ENCODE peak calls at places on chromosome 2, in four cellular contexts. U is cardiac muscle cell, A is adipocyte, V is H7. S is an unnamed sample.

GRCh38 chr2:233817995-233818638 is 36.2 kb downstream of the HJURP start:
- DNase-seq in U (no peak), A (no peak), V (peak), S (no peak)

GRCh38 chr2:43000242-43001054 is 208.1 kb upstream of the HAAO start:
- DNase-seq in U (no peak), A (no peak), V (no peak), S (no peak)

GRCh38 chr2:226906439-226906796 is 70.6 kb downstream of the RHBDD1 start:
- DNase-seq in U (no peak), A (no peak), V (no peak), S (no peak)

GRCh38 chr2:113876503-113877387 is 13.1 kb upstream of the ACTR3 start:
- DNase-seq in U (peak), A (no peak), V (peak), S (no peak)

GRCh38 chr2:170716851-170717598 is 1.9 kb downstream of the SP5 start:
- DNase-seq in U (peak), A (peak), V (peak), S (peak)

GRCh38 chr2:128377071-128377910 is 58.6 kb upstream of the HS6ST1 start:
- DNase-seq in U (no peak), A (no peak), V (peak), S (no peak)

GRCh38 chr2:229586012-229586411 is 128.3 kb downstream of the DNER start:
- DNase-seq in U (no peak), A (no peak), V (no peak), S (no peak)

GRCh38 chr2:150171065-150171548 is 316.4 kb downstream of the RND3 start:
- DNase-seq in U (no peak), A (no peak), V (no peak), S (no peak)

GRCh38 chr2:127139766-127140165 is 32.8 kb upstream of the BIN1 start:
- DNase-seq in U (no peak), A (no peak), V (no peak), S (no peak)

GRCh38 chr2:234954551-234954992 is 2.8 kb downstream of the SH3BP4 start:
- DNase-seq in U (peak), A (peak), V (peak), S (peak)